ENCODE peak calls at places on chromosomes 4 and X, in six cellular contexts. One of them, this sample, is unnamed.
A peak's percentile ranks its signal among the peaks of the same experiment; 100 is the strongest.

GRCh38 chr4:176262243-176262642 is 6.8 kb downstream of the ASB5 start:
- DNase-seq in coronary artery: no peak
- DNase-seq in K562: no peak
- DNase-seq in fibroblast of mammary gland: no peak
- DNase-seq in fibroblast of lung: no peak
- DNase-seq in pancreas: no peak
- DNase-seq in this sample: no peak

GRCh38 chr4:2624782-2625548 is 88.5 kb downstream of the FAM193A start:
- DNase-seq in K562: no peak
- DNase-seq in coronary artery: no peak
- DNase-seq in fibroblast of mammary gland: no peak
- DNase-seq in pancreas: no peak
- DNase-seq in fibroblast of lung: no peak
- DNase-seq in this sample: no peak

GRCh38 chrX:69321789-69322188 is 156.5 kb upstream of the PJA1 start:
- DNase-seq in coronary artery: peak; percentile 17
- DNase-seq in pancreas: no peak
- DNase-seq in fibroblast of lung: no peak
- DNase-seq in K562: no peak
- DNase-seq in fibroblast of mammary gland: no peak
- DNase-seq in this sample: peak; percentile 32

GRCh38 chrX:51894697-51895336 is 1.4 kb downstream of the MAGED1 start:
- DNase-seq in fibroblast of mammary gland: peak; percentile 37
- DNase-seq in coronary artery: no peak
- DNase-seq in pancreas: peak; percentile 42
- DNase-seq in fibroblast of lung: peak; percentile 36
- DNase-seq in K562: no peak
- DNase-seq in this sample: no peak

GRCh38 chrX:13638021-13638420 is 14.9 kb upstream of the TCEANC start:
- DNase-seq in K562: no peak
- DNase-seq in fibroblast of mammary gland: no peak
- DNase-seq in pancreas: no peak
- DNase-seq in fibroblast of lung: no peak
- DNase-seq in coronary artery: no peak
- DNase-seq in this sample: no peak

GRCh38 chrX:57640674-57641016 is 39.4 kb downstream of the NLRP2B start:
- DNase-seq in K562: no peak
- DNase-seq in fibroblast of mammary gland: no peak
- DNase-seq in pancreas: no peak
- DNase-seq in coronary artery: no peak
- DNase-seq in fibroblast of lung: no peak
- DNase-seq in this sample: no peak

GRCh38 chrX:115892787-115893671 is 277.5 kb upstream of the AGTR2 start:
- DNase-seq in fibroblast of lung: peak; percentile 4
- DNase-seq in pancreas: peak; percentile 55
- DNase-seq in coronary artery: no peak
- DNase-seq in K562: peak; percentile 46
- DNase-seq in fibroblast of mammary gland: peak; percentile 70
- DNase-seq in this sample: peak; percentile 60

GRCh38 chrX:24202465-24203031 is 53.0 kb downstream of the ZFX start:
- DNase-seq in fibroblast of lung: no peak
- DNase-seq in pancreas: no peak
- DNase-seq in fibroblast of mammary gland: no peak
- DNase-seq in K562: no peak
- DNase-seq in coronary artery: no peak
- DNase-seq in this sample: no peak

GRCh38 chrX:24215282-24215681 is 65.8 kb downstream of the ZFX start:
- DNase-seq in pancreas: no peak
- DNase-seq in fibroblast of lung: no peak
- DNase-seq in K562: no peak
- DNase-seq in fibroblast of mammary gland: no peak
- DNase-seq in coronary artery: no peak
- DNase-seq in this sample: no peak

GRCh38 chr4:6963139-6963611 is 53.5 kb downstream of the TBC1D14 start:
- DNase-seq in fibroblast of mammary gland: no peak
- DNase-seq in coronary artery: no peak
- DNase-seq in pancreas: no peak
- DNase-seq in K562: no peak
- DNase-seq in fibroblast of lung: peak; percentile 35
- DNase-seq in this sample: no peak

GRCh38 chr4:73815145-73815544 is 21.3 kb upstream of the CXCL6 start:
- DNase-seq in K562: no peak
- DNase-seq in coronary artery: no peak
- DNase-seq in fibroblast of lung: no peak
- DNase-seq in pancreas: no peak
- DNase-seq in fibroblast of mammary gland: peak; percentile 43
- DNase-seq in this sample: no peak

GRCh38 chr4:140755811-140756291 is 334 bp downstream of the TBC1D9 start:
- DNase-seq in coronary artery: peak; percentile 77
- DNase-seq in pancreas: peak; percentile 61
- DNase-seq in K562: no peak
- DNase-seq in fibroblast of lung: peak; percentile 40
- DNase-seq in fibroblast of mammary gland: peak; percentile 35
- DNase-seq in this sample: peak; percentile 76

GRCh38 chr4:125728568-125728967 is 413.8 kb downstream of the FAT4 start:
- DNase-seq in pancreas: no peak
- DNase-seq in fibroblast of lung: peak; percentile 93
- DNase-seq in fibroblast of mammary gland: peak; percentile 89
- DNase-seq in K562: no peak
- DNase-seq in coronary artery: no peak
- DNase-seq in this sample: no peak

DNA sequence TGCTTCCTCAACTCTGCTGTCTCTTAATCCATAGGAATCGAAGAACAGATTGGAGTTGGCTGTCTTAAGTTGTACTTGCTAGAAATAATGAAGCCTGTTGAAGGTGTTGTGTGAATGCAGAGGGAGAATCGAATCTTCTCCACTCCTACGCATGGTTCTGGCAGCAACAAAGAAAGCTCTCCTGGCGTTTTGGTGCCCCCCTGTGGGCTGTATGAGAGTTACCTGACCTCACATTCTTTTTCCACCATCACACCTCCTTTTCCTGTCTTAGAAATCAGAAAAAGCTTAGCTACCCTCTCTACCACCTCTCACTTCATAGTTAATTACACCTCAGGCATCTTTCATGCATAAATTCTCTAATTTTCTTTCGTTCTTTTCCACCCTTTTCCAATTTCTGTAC is 16.3 kb downstream of the KLF8 start:
- DNase-seq in fibroblast of mammary gland: peak; percentile 54
- DNase-seq in pancreas: no peak
- DNase-seq in K562: peak; percentile 29
- DNase-seq in coronary artery: no peak
- DNase-seq in fibroblast of lung: peak; percentile 49
- DNase-seq in this sample: no peak
- TF ChIP-seq CTCF in fibroblast of mammary gland: peak; percentile 79
- TF ChIP-seq CTCF in pancreas: peak; percentile 48
- TF ChIP-seq CTCF in K562: peak; percentile 67
- TF ChIP-seq CTCF in coronary artery: peak; percentile 40
- TF ChIP-seq CTCF in fibroblast of lung: peak; percentile 59
- TF ChIP-seq CTCF in this sample: peak; percentile 80

DNA sequence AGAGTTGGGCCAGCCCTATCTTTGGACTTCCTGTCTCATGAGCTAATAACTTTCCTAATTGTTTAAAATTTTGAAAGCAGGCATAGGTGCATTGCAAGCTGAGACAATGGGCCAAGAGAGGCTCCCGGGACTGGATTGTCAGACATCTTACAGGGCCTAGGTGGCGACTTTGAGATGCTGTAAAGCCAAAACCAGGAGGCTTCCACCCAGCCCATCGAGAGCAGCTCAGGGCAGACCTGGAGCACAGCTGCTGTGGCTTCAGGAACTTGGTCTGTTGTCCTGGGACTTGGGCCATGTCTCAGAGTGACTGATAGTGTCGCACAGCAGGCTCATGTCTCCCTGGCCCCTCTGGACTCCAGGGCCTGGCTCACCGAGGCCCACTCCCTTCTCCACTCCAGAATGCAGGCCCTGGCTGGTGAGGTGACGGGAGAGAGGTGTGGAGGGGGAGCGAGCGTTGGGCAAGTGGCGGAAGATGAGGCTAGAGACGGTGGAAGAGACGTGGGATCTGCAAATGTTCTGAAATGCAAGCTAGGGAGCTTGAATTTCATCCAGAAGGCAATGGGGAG is 24.1 kb upstream of the MTM1 start:
- DNase-seq in fibroblast of lung: peak; percentile 4
- DNase-seq in coronary artery: no peak
- DNase-seq in K562: peak; percentile 20
- DNase-seq in fibroblast of mammary gland: no peak
- DNase-seq in pancreas: no peak
- DNase-seq in this sample: no peak
- TF ChIP-seq CTCF in fibroblast of lung: no peak
- TF ChIP-seq CTCF in coronary artery: no peak
- TF ChIP-seq CTCF in K562: peak; percentile 44
- TF ChIP-seq CTCF in fibroblast of mammary gland: no peak
- TF ChIP-seq CTCF in pancreas: no peak
- TF ChIP-seq CTCF in this sample: no peak

DNA sequence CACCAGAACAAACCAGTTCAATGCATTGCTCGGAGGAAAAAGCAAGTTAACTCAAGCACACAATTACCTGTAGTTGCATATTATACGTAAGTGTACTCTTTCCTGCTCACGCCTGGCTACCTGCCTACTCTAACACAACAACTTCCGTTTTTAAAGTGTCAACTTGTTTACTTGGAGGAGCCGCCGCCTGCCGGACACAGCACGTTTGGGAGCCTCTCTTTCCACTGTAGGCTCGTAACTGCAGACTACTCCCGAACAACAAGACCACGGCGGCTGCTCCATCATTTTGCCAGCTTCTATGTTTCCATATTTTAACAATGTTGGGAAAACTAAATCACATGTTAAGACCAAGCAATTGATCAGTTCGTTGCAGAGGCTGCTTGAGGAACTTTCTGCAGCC is 882 bp downstream of the MTNR1A start:
- DNase-seq in fibroblast of lung: peak; percentile 20
- DNase-seq in fibroblast of mammary gland: peak; percentile 17
- DNase-seq in pancreas: peak; percentile 9
- DNase-seq in K562: no peak
- DNase-seq in coronary artery: no peak
- DNase-seq in this sample: no peak
- TF ChIP-seq CTCF in fibroblast of lung: peak; percentile 13
- TF ChIP-seq CTCF in fibroblast of mammary gland: no peak
- TF ChIP-seq CTCF in pancreas: no peak
- TF ChIP-seq CTCF in K562: peak; percentile 49
- TF ChIP-seq CTCF in coronary artery: no peak
- TF ChIP-seq CTCF in this sample: peak; percentile 68

GRCh38 chr4:3766791-3767561 is 791 bp downstream of the ADRA2C start:
- DNase-seq in coronary artery: no peak
- DNase-seq in pancreas: no peak
- DNase-seq in K562: no peak
- DNase-seq in fibroblast of lung: no peak
- DNase-seq in fibroblast of mammary gland: peak; percentile 24
- DNase-seq in this sample: no peak
- TF ChIP-seq CTCF in coronary artery: no peak
- TF ChIP-seq CTCF in pancreas: no peak
- TF ChIP-seq CTCF in K562: no peak
- TF ChIP-seq CTCF in fibroblast of lung: no peak
- TF ChIP-seq CTCF in fibroblast of mammary gland: no peak
- TF ChIP-seq CTCF in this sample: peak; percentile 36

DNA sequence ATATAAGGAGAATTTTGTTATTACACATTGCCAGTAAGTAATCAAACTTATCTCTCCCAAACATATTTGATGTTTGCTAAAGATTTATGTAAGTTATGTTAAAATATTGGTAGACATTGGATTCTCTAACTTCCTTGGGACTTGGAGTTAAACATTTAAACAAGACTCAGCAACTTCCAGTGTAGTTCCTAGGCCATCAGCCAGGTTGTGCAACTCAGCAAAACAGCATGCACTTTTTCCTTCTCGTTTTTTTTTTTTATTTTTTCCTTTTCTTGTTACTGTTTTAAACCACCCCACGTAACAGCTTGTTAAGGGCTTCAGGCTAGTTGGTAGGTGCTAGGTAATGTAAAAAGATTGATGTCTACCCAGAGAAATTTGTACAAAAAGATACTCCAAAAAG is 510.4 kb downstream of the ANKRD50 start:
- DNase-seq in coronary artery: no peak
- DNase-seq in fibroblast of lung: peak; percentile 77
- DNase-seq in fibroblast of mammary gland: peak; percentile 70
- DNase-seq in pancreas: no peak
- DNase-seq in K562: no peak
- DNase-seq in this sample: no peak
- TF ChIP-seq CTCF in coronary artery: no peak
- TF ChIP-seq CTCF in fibroblast of lung: peak; percentile 59
- TF ChIP-seq CTCF in fibroblast of mammary gland: peak; percentile 45
- TF ChIP-seq CTCF in pancreas: no peak
- TF ChIP-seq CTCF in K562: no peak
- TF ChIP-seq CTCF in this sample: no peak

This sample was measured in type B pancreatic cell.